ENCODE peak calls at places on chromosomes 16 and 17, in eight cellular contexts. O is type B pancreatic cell; N is CD8-positive, alpha-beta memory T cell; M is SHP77; X is right cardiac atrium; H is GM04503; B is astrocyte of the hippocampus; D is left colon. J is an unnamed sample.

GRCh38 chr16:27264151-27264550 is 4.4 kb downstream of the NSMCE1 start:
- DNase-seq in N (no peak), O (no peak), B (peak), H (no peak), X (no peak), M (no peak), D (no peak), J (no peak)

GRCh38 chr17:48194097-48194550 is 86.6 kb downstream of the SNX11 start:
- DNase-seq in D (no peak), H (peak), O (no peak), X (no peak), N (no peak), M (peak), B (peak), J (no peak)

GRCh38 chr16:11977206-11978041 is 890 bp downstream of the SNX29 start:
- DNase-seq in H (peak), B (peak), N (no peak), O (no peak), M (no peak), D (no peak), X (no peak), J (no peak)

GRCh38 chr16:11238272-11239202 is 17.5 kb downstream of the SOCS1 start:
- DNase-seq in D (no peak), N (no peak), H (no peak), X (no peak), M (no peak), B (no peak), O (no peak), J (no peak)

GRCh38 chr16:2178321-2179106 is 17.9 kb downstream of the CASKIN1 start:
- DNase-seq in H (no peak), D (no peak), X (no peak), M (no peak), B (peak), O (no peak), N (no peak), J (no peak)

GRCh38 chr16:55125818-55126385 is 195.2 kb downstream of the IRX5 start:
- DNase-seq in H (no peak), N (no peak), M (no peak), D (no peak), B (no peak), O (no peak), X (no peak), J (no peak)

GRCh38 chr16:12602811-12603698 is 200.6 kb downstream of the CPPED1 start:
- DNase-seq in X (no peak), B (no peak), O (no peak), M (no peak), D (no peak), H (no peak), N (no peak), J (no peak)

GRCh38 chr17:78897639-78897996 is 5.4 kb downstream of the CEP295NL start:
- DNase-seq in O (no peak), N (no peak), H (no peak), M (no peak), X (no peak), D (no peak), B (no peak), J (no peak)

GRCh38 chr17:31842416-31843381 is 16.3 kb downstream of the COPRS start:
- DNase-seq in X (peak), D (peak), O (peak), M (peak), B (peak), N (peak), H (peak), J (peak)

GRCh38 chr16:80988756-80989155 is 17.9 kb downstream of the CMC2 start:
- DNase-seq in O (no peak), B (no peak), D (no peak), M (no peak), X (no peak), N (no peak), H (no peak), J (no peak)

GRCh38 chr17:67602974-67603373 is 114.8 kb upstream of the NOL11 start:
- DNase-seq in M (peak), N (peak), X (no peak), O (no peak), H (peak), D (peak), B (peak), J (no peak)

GRCh38 chr16:54462766-54463165 is 176.2 kb upstream of the IRX3 start:
- DNase-seq in O (no peak), B (no peak), H (no peak), N (no peak), X (no peak), M (no peak), D (no peak), J (no peak)

GRCh38 chr17:76524598-76525512 is 12.7 kb downstream of the CYGB start:
- DNase-seq in B (no peak), H (no peak), M (no peak), D (peak), O (no peak), X (peak), N (no peak), J (no peak)

GRCh38 chr17:1201132-1201702 is 21.4 kb upstream of the ABR start:
- DNase-seq in D (peak), X (no peak), N (peak), O (no peak), M (no peak), B (no peak), H (no peak), J (no peak)

GRCh38 chr17:80482555-80483308 is 6.3 kb upstream of the NPTX1 start:
- DNase-seq in M (no peak), X (no peak), D (no peak), H (no peak), N (no peak), B (no peak), O (no peak), J (no peak)

GRCh38 chr16:86669937-86670772 is 91.8 kb downstream of the FOXL1 start:
- DNase-seq in D (peak), B (peak), O (no peak), M (peak), X (no peak), H (no peak), N (no peak), J (no peak)

GRCh38 chr17:17416400-17417360 is 60.1 kb upstream of the MED9 start:
- DNase-seq in H (peak), B (peak), X (peak), M (peak), D (no peak), N (no peak), O (no peak), J (no peak)

GRCh38 chr17:4476512-4477070 is 22.1 kb upstream of the SPNS2 start:
- DNase-seq in O (no peak), B (no peak), D (peak), N (no peak), H (no peak), M (no peak), X (no peak), J (no peak)

GRCh38 chr17:55735784-55736405 is 13.2 kb upstream of the TMEM100 start:
- DNase-seq in N (no peak), X (peak), M (peak), B (peak), D (peak), O (no peak), H (no peak), J (no peak)

GRCh38 chr16:85583491-85584181 is 29.5 kb upstream of the GSE1 start:
- DNase-seq in O (no peak), D (no peak), B (peak), X (no peak), N (no peak), M (no peak), H (peak), J (no peak)

GRCh38 chr17:63940584-63940983 is 8.5 kb upstream of the CD79B start:
- DNase-seq in M (no peak), O (no peak), H (no peak), B (no peak), N (no peak), D (no peak), X (no peak), J (no peak)

GRCh38 chr17:39270923-39271322 is 45.2 kb upstream of the STAC2 start:
- DNase-seq in H (peak), M (no peak), B (peak), X (no peak), N (no peak), O (no peak), D (no peak), J (no peak)

GRCh38 chr16:59169168-59169567 is 435.1 kb upstream of the GOT2 start:
- DNase-seq in X (no peak), O (no peak), N (no peak), H (no peak), B (no peak), M (no peak), D (no peak), J (no peak)

GRCh38 chr17:4124994-4125393 is 17.8 kb downstream of the ZZEF1 start:
- DNase-seq in X (no peak), D (no peak), O (no peak), B (no peak), N (no peak), M (no peak), H (no peak), J (no peak)

GRCh38 chr17:36461330-36462110 is 25.0 kb upstream of the ZNHIT3 start:
- DNase-seq in N (no peak), O (no peak), B (no peak), X (no peak), D (no peak), H (no peak), M (no peak), J (no peak)

GRCh38 chr16:86685071-86685470 is 106.7 kb downstream of the FOXL1 start:
- DNase-seq in D (no peak), X (no peak), N (no peak), H (no peak), O (no peak), B (no peak), M (no peak), J (no peak)

GRCh38 chr17:66855204-66855603 is 20.3 kb downstream of the CACNG5 start:
- DNase-seq in M (no peak), X (no peak), D (peak), B (no peak), N (no peak), O (no peak), H (no peak), J (no peak)

GRCh38 chr17:79624658-79625478 is 14.0 kb upstream of the RBFOX3 start:
- DNase-seq in N (peak), O (peak), D (no peak), H (no peak), B (no peak), M (no peak), X (no peak), J (no peak)

GRCh38 chr17:16438173-16438556 is 22.8 kb downstream of the TRPV2 start:
- DNase-seq in M (no peak), B (no peak), D (no peak), H (no peak), O (no peak), X (no peak), N (no peak), J (no peak)

GRCh38 chr17:16269658-16270057 is 52.6 kb downstream of the PIGL start:
- DNase-seq in M (no peak), B (peak), D (no peak), H (no peak), X (no peak), O (no peak), N (no peak), J (no peak)

GRCh38 chr17:10767237-10767636 is 36.7 kb downstream of the TMEM238L start:
- DNase-seq in D (no peak), H (no peak), N (no peak), M (no peak), B (no peak), O (no peak), X (no peak), J (no peak)

GRCh38 chr17:50079334-50080095 is 15.6 kb upstream of the PDK2 start:
- DNase-seq in D (peak), H (no peak), N (no peak), X (no peak), B (peak), O (no peak), M (peak), J (no peak)

GRCh38 chr16:22898874-22899348 is 84.9 kb downstream of the HS3ST2 start:
- DNase-seq in M (no peak), B (peak), H (no peak), D (peak), N (peak), O (peak), X (peak), J (no peak)

GRCh38 chr16:81582655-81583441 is 138.2 kb downstream of the CMIP start:
- DNase-seq in H (no peak), X (peak), B (no peak), N (no peak), O (no peak), M (no peak), D (no peak), J (no peak)

GRCh38 chr17:5225668-5226457 is 8.8 kb downstream of the SCIMP start:
- DNase-seq in N (no peak), M (no peak), H (no peak), X (no peak), D (no peak), B (no peak), O (no peak), J (no peak)

J was measured in NCI-H1048.